ENCODE peak calls at places on chromosome 3, in eight cellular contexts. One of them, this sample, is unnamed.
A peak's percentile ranks its signal among the peaks of the same experiment; 100 is the strongest.

GRCh38 chr3:54916722-54917121 is 11.1 kb downstream of the LRTM1 start:
- DNase-seq in DMS53: peak; percentile 0
- DNase-seq in activated CD8-positive, alpha-beta memory T cell treated with anti-CD3 and anti-CD28 coated beads for 48 hours: no peak
- DNase-seq in stimulated activated CD4-positive, alpha-beta T cell treated with anti-CD3 and anti-CD28 coated beads, Interleukin-1b, Interleukin-23, amount 100 ng/mL, for 1 hour: no peak
- DNase-seq in islet precursor cell: no peak
- DNase-seq in NCI-H2081 treated with DMSO at 0.1 percent for 48 hours: no peak
- DNase-seq in stimulated activated naive CD4-positive, alpha-beta T cell: no peak
- DNase-seq in cerebellum: no peak
- DNase-seq in this sample: no peak

GRCh38 chr3:182971637-182972036 is 8.7 kb downstream of the DCUN1D1 start:
- DNase-seq in DMS53: no peak
- DNase-seq in activated CD8-positive, alpha-beta memory T cell treated with anti-CD3 and anti-CD28 coated beads for 48 hours: no peak
- DNase-seq in stimulated activated CD4-positive, alpha-beta T cell treated with anti-CD3 and anti-CD28 coated beads, Interleukin-1b, Interleukin-23, amount 100 ng/mL, for 1 hour: no peak
- DNase-seq in islet precursor cell: no peak
- DNase-seq in NCI-H2081 treated with DMSO at 0.1 percent for 48 hours: no peak
- DNase-seq in stimulated activated naive CD4-positive, alpha-beta T cell: no peak
- DNase-seq in cerebellum: no peak
- DNase-seq in this sample: peak; percentile 12

GRCh38 chr3:57006949-57007419 is 53.5 kb upstream of the SPATA12 start:
- DNase-seq in DMS53: no peak
- DNase-seq in activated CD8-positive, alpha-beta memory T cell treated with anti-CD3 and anti-CD28 coated beads for 48 hours: no peak
- DNase-seq in stimulated activated CD4-positive, alpha-beta T cell treated with anti-CD3 and anti-CD28 coated beads, Interleukin-1b, Interleukin-23, amount 100 ng/mL, for 1 hour: no peak
- DNase-seq in islet precursor cell: no peak
- DNase-seq in NCI-H2081 treated with DMSO at 0.1 percent for 48 hours: no peak
- DNase-seq in stimulated activated naive CD4-positive, alpha-beta T cell: no peak
- DNase-seq in cerebellum: no peak
- DNase-seq in this sample: no peak

GRCh38 chr3:1439395-1439794 is 346.6 kb downstream of the CNTN6 start:
- DNase-seq in DMS53: peak; percentile 41
- DNase-seq in activated CD8-positive, alpha-beta memory T cell treated with anti-CD3 and anti-CD28 coated beads for 48 hours: no peak
- DNase-seq in stimulated activated CD4-positive, alpha-beta T cell treated with anti-CD3 and anti-CD28 coated beads, Interleukin-1b, Interleukin-23, amount 100 ng/mL, for 1 hour: no peak
- DNase-seq in islet precursor cell: peak; percentile 57
- DNase-seq in NCI-H2081 treated with DMSO at 0.1 percent for 48 hours: no peak
- DNase-seq in stimulated activated naive CD4-positive, alpha-beta T cell: no peak
- DNase-seq in cerebellum: no peak
- DNase-seq in this sample: no peak

GRCh38 chr3:8856721-8857120 is 87.3 kb upstream of the OXTR start:
- DNase-seq in DMS53: no peak
- DNase-seq in activated CD8-positive, alpha-beta memory T cell treated with anti-CD3 and anti-CD28 coated beads for 48 hours: no peak
- DNase-seq in stimulated activated CD4-positive, alpha-beta T cell treated with anti-CD3 and anti-CD28 coated beads, Interleukin-1b, Interleukin-23, amount 100 ng/mL, for 1 hour: no peak
- DNase-seq in islet precursor cell: no peak
- DNase-seq in NCI-H2081 treated with DMSO at 0.1 percent for 48 hours: no peak
- DNase-seq in stimulated activated naive CD4-positive, alpha-beta T cell: no peak
- DNase-seq in cerebellum: no peak
- DNase-seq in this sample: no peak

GRCh38 chr3:40083066-40083465 is 226.4 kb upstream of the EIF1B start:
- DNase-seq in DMS53: no peak
- DNase-seq in activated CD8-positive, alpha-beta memory T cell treated with anti-CD3 and anti-CD28 coated beads for 48 hours: no peak
- DNase-seq in stimulated activated CD4-positive, alpha-beta T cell treated with anti-CD3 and anti-CD28 coated beads, Interleukin-1b, Interleukin-23, amount 100 ng/mL, for 1 hour: no peak
- DNase-seq in islet precursor cell: no peak
- DNase-seq in NCI-H2081 treated with DMSO at 0.1 percent for 48 hours: no peak
- DNase-seq in stimulated activated naive CD4-positive, alpha-beta T cell: no peak
- DNase-seq in cerebellum: no peak
- DNase-seq in this sample: no peak

GRCh38 chr3:65953881-65954733 is 84.6 kb downstream of the MAGI1 start:
- DNase-seq in DMS53: peak; percentile 71
- DNase-seq in activated CD8-positive, alpha-beta memory T cell treated with anti-CD3 and anti-CD28 coated beads for 48 hours: no peak
- DNase-seq in stimulated activated CD4-positive, alpha-beta T cell treated with anti-CD3 and anti-CD28 coated beads, Interleukin-1b, Interleukin-23, amount 100 ng/mL, for 1 hour: no peak
- DNase-seq in islet precursor cell: no peak
- DNase-seq in NCI-H2081 treated with DMSO at 0.1 percent for 48 hours: no peak
- DNase-seq in stimulated activated naive CD4-positive, alpha-beta T cell: no peak
- DNase-seq in cerebellum: peak; percentile 82
- DNase-seq in this sample: no peak

GRCh38 chr3:186035277-186035676 is 73.6 kb downstream of the ETV5 start:
- DNase-seq in DMS53: no peak
- DNase-seq in activated CD8-positive, alpha-beta memory T cell treated with anti-CD3 and anti-CD28 coated beads for 48 hours: no peak
- DNase-seq in stimulated activated CD4-positive, alpha-beta T cell treated with anti-CD3 and anti-CD28 coated beads, Interleukin-1b, Interleukin-23, amount 100 ng/mL, for 1 hour: no peak
- DNase-seq in islet precursor cell: no peak
- DNase-seq in NCI-H2081 treated with DMSO at 0.1 percent for 48 hours: no peak
- DNase-seq in stimulated activated naive CD4-positive, alpha-beta T cell: no peak
- DNase-seq in cerebellum: no peak
- DNase-seq in this sample: no peak

GRCh38 chr3:176426371-176426770 is 770.9 kb downstream of the TBL1XR1 start:
- DNase-seq in DMS53: peak; percentile 11
- DNase-seq in activated CD8-positive, alpha-beta memory T cell treated with anti-CD3 and anti-CD28 coated beads for 48 hours: no peak
- DNase-seq in stimulated activated CD4-positive, alpha-beta T cell treated with anti-CD3 and anti-CD28 coated beads, Interleukin-1b, Interleukin-23, amount 100 ng/mL, for 1 hour: no peak
- DNase-seq in islet precursor cell: no peak
- DNase-seq in NCI-H2081 treated with DMSO at 0.1 percent for 48 hours: no peak
- DNase-seq in stimulated activated naive CD4-positive, alpha-beta T cell: no peak
- DNase-seq in cerebellum: no peak
- DNase-seq in this sample: no peak

GRCh38 chr3:180747805-180748361 is 68.6 kb upstream of the CCDC39 start:
- DNase-seq in DMS53: peak; percentile 4
- DNase-seq in activated CD8-positive, alpha-beta memory T cell treated with anti-CD3 and anti-CD28 coated beads for 48 hours: no peak
- DNase-seq in stimulated activated CD4-positive, alpha-beta T cell treated with anti-CD3 and anti-CD28 coated beads, Interleukin-1b, Interleukin-23, amount 100 ng/mL, for 1 hour: no peak
- DNase-seq in islet precursor cell: no peak
- DNase-seq in NCI-H2081 treated with DMSO at 0.1 percent for 48 hours: peak; percentile 87
- DNase-seq in stimulated activated naive CD4-positive, alpha-beta T cell: no peak
- DNase-seq in cerebellum: no peak
- DNase-seq in this sample: no peak

GRCh38 chr3:174536319-174536718 is 322.8 kb upstream of the NAALADL2 start:
- DNase-seq in DMS53: peak; percentile 38
- DNase-seq in activated CD8-positive, alpha-beta memory T cell treated with anti-CD3 and anti-CD28 coated beads for 48 hours: no peak
- DNase-seq in stimulated activated CD4-positive, alpha-beta T cell treated with anti-CD3 and anti-CD28 coated beads, Interleukin-1b, Interleukin-23, amount 100 ng/mL, for 1 hour: no peak
- DNase-seq in islet precursor cell: no peak
- DNase-seq in NCI-H2081 treated with DMSO at 0.1 percent for 48 hours: peak; percentile 85
- DNase-seq in stimulated activated naive CD4-positive, alpha-beta T cell: no peak
- DNase-seq in cerebellum: no peak
- DNase-seq in this sample: no peak

GRCh38 chr3:48275292-48276027 is 34.6 kb downstream of the ZNF589 start:
- DNase-seq in DMS53: no peak
- DNase-seq in activated CD8-positive, alpha-beta memory T cell treated with anti-CD3 and anti-CD28 coated beads for 48 hours: no peak
- DNase-seq in stimulated activated CD4-positive, alpha-beta T cell treated with anti-CD3 and anti-CD28 coated beads, Interleukin-1b, Interleukin-23, amount 100 ng/mL, for 1 hour: no peak
- DNase-seq in islet precursor cell: no peak
- DNase-seq in NCI-H2081 treated with DMSO at 0.1 percent for 48 hours: no peak
- DNase-seq in stimulated activated naive CD4-positive, alpha-beta T cell: no peak
- DNase-seq in cerebellum: no peak
- DNase-seq in this sample: no peak

GRCh38 chr3:129783470-129783869 is 110.0 kb downstream of the TMCC1 start:
- DNase-seq in DMS53: no peak
- DNase-seq in activated CD8-positive, alpha-beta memory T cell treated with anti-CD3 and anti-CD28 coated beads for 48 hours: no peak
- DNase-seq in stimulated activated CD4-positive, alpha-beta T cell treated with anti-CD3 and anti-CD28 coated beads, Interleukin-1b, Interleukin-23, amount 100 ng/mL, for 1 hour: no peak
- DNase-seq in islet precursor cell: no peak
- DNase-seq in NCI-H2081 treated with DMSO at 0.1 percent for 48 hours: no peak
- DNase-seq in stimulated activated naive CD4-positive, alpha-beta T cell: no peak
- DNase-seq in cerebellum: no peak
- DNase-seq in this sample: no peak

GRCh38 chr3:29764059-29764458 is 483.2 kb downstream of the RBMS3 start:
- DNase-seq in DMS53: no peak
- DNase-seq in activated CD8-positive, alpha-beta memory T cell treated with anti-CD3 and anti-CD28 coated beads for 48 hours: no peak
- DNase-seq in stimulated activated CD4-positive, alpha-beta T cell treated with anti-CD3 and anti-CD28 coated beads, Interleukin-1b, Interleukin-23, amount 100 ng/mL, for 1 hour: no peak
- DNase-seq in islet precursor cell: no peak
- DNase-seq in NCI-H2081 treated with DMSO at 0.1 percent for 48 hours: no peak
- DNase-seq in stimulated activated naive CD4-positive, alpha-beta T cell: no peak
- DNase-seq in cerebellum: no peak
- DNase-seq in this sample: peak; percentile 85

This sample was measured in skeletal muscle cell.